ENCODE peak calls at places on chromosome 11, in nine cellular contexts. Z is HCT116, W is right lobe of liver, R is body of pancreas, N is vagina, V is HepG2, G is sigmoid colon, P is A549, D is IMR-90. O is an unnamed sample.

GRCh38 chr11:121714356-121714755 is 261.6 kb upstream of the SORL1-AS1 start:
- DNase-seq in Z (no peak), W (no peak), R (no peak), N (no peak), V (no peak), G (no peak), P (no peak), D (peak; percentile 72), O (no peak)

GRCh38 chr11:124898711-124899110 is 1.0 kb upstream of the ROBO4 start:
- DNase-seq in Z (no peak), W (no peak), R (no peak), N (peak; percentile 93), V (peak; percentile 44), G (peak; percentile 67), P (no peak), D (no peak), O (peak; percentile 7)

GRCh38 chr11:6298605-6299004 is 21.7 kb downstream of the CAVIN3 start:
- DNase-seq in Z (peak; percentile 51), W (peak; percentile 63), R (peak; percentile 80), N (no peak), V (peak; percentile 38), G (no peak), P (peak; percentile 50), D (no peak), O (no peak)

GRCh38 chr11:57358991-57359390 is 20.8 kb downstream of the P2RX3 start:
- DNase-seq in Z (no peak), W (peak; percentile 27), R (no peak), N (no peak), V (no peak), G (no peak), P (no peak), D (no peak), O (no peak)

GRCh38 chr11:34601085-34601444 is 19.8 kb upstream of the EHF start:
- DNase-seq in Z (no peak), W (no peak), R (peak; percentile 31), N (no peak), V (no peak), G (no peak), P (no peak), D (peak; percentile 61), O (no peak)

GRCh38 chr11:111812211-111812610 is 46.0 kb upstream of the PPP2R1B start:
- DNase-seq in Z (no peak), W (no peak), R (no peak), N (no peak), V (no peak), G (no peak), P (no peak), D (no peak), O (no peak)

GRCh38 chr11:76339217-76339616 is 41.7 kb downstream of the THAP12 start:
- DNase-seq in Z (no peak), W (no peak), R (peak; percentile 33), N (no peak), V (no peak), G (peak; percentile 89), P (no peak), D (no peak), O (peak; percentile 64)

GRCh38 chr11:102599642-102600261 is 25.4 kb downstream of the MMP20 start:
- DNase-seq in Z (peak; percentile 97), W (no peak), R (no peak), N (no peak), V (peak; percentile 89), G (no peak), P (peak; percentile 62), D (peak; percentile 95), O (no peak)

GRCh38 chr11:83008581-83008923 is 63.1 kb downstream of the RAB30 start:
- DNase-seq in Z (no peak), W (no peak), R (no peak), N (no peak), V (peak; percentile 54), G (no peak), P (no peak), D (peak; percentile 70), O (no peak)

GRCh38 chr11:748007-748359 is 719 bp downstream of the TALDO1 start:
- DNase-seq in Z (no peak), W (no peak), R (no peak), N (no peak), V (no peak), G (peak; percentile 64), P (no peak), D (no peak), O (no peak)

DNA sequence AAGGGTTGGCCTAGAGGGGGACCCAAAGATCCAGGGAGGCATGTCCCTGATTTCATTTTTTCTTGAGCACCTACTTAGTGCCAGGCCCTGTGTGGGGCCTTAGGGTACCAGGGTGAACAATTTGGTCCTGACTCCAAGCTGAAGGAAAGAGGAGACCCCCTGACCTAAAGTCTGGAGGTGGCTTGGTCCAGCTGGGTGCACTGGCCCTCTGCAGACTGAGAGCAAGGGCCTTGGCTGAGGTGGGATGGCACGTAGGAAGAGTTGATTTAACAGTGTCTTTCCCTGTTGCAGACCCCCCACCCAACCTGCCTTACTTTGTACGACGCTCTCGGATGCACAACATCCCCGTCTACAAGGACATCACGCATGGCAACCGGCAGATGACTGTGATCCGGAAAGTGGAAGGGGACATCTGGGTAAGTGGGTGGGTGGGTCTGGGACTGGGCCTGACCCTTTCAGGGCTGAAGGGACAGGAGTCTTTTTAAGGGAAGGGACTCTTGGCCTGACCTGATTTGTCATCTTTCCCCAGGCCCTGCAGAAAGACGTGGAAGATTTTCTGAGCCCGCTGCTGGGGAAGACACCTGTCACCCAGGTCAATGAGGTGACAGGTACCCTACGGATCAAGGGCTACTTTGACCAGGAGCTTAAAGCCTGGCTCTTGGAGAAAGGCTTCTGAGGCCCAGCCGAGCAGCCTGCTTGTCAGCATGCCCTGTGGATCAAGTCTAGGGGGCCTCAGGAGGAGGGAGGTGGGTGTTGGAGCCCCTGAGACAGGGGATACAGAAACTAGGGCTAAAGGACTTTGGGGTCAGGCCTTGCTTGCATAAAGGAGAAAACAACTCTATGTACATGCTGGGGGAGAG is 3.3 kb downstream of the MRPL49 start:
- DNase-seq in Z (no peak), W (peak; percentile 31), R (no peak), N (no peak), V (no peak), G (peak; percentile 54), P (no peak), D (no peak), O (no peak)
- TF ChIP-seq POLR2A in Z (no peak), W (no peak), R (no peak), N (no peak), V (no peak), G (no peak), P (no peak), D (no peak), O (no peak)

DNA sequence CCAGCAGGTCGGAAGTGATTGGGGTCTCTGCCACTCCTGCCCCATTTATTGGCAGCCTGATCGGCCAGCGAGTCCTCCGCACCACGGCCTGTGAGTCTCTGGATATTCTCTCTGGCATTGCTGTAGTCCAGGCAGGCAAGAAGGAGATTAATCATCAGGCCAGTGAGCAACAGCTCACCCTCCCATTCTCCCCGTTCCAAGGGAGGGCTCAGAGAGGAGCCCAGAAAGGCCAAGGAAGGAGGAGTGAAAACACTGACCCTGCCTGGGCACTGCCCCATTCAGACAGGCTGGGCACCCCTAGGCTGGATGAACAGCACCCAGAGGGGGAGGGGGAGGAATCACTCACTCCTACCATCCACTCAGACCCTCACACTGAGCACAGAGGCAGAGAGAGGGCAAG is 3.1 kb downstream of the SAA2 start:
- DNase-seq in Z (no peak), W (no peak), R (no peak), N (no peak), V (no peak), G (no peak), P (no peak), D (no peak), O (no peak)
- TF ChIP-seq CTCF in Z (no peak), W (no peak), R (no peak), N (no peak), V (no peak), G (no peak), P (no peak), D (no peak), O (no peak)

GRCh38 chr11:120212926-120213325 is 2.1 kb downstream of the OAF start:
- DNase-seq in Z (no peak), W (no peak), R (no peak), N (no peak), V (no peak), G (no peak), P (no peak), D (no peak), O (no peak)
- TF ChIP-seq POLR2A in Z (no peak), W (no peak), R (no peak), N (no peak), V (no peak), G (no peak), P (no peak), D (no peak), O (no peak)

DNA sequence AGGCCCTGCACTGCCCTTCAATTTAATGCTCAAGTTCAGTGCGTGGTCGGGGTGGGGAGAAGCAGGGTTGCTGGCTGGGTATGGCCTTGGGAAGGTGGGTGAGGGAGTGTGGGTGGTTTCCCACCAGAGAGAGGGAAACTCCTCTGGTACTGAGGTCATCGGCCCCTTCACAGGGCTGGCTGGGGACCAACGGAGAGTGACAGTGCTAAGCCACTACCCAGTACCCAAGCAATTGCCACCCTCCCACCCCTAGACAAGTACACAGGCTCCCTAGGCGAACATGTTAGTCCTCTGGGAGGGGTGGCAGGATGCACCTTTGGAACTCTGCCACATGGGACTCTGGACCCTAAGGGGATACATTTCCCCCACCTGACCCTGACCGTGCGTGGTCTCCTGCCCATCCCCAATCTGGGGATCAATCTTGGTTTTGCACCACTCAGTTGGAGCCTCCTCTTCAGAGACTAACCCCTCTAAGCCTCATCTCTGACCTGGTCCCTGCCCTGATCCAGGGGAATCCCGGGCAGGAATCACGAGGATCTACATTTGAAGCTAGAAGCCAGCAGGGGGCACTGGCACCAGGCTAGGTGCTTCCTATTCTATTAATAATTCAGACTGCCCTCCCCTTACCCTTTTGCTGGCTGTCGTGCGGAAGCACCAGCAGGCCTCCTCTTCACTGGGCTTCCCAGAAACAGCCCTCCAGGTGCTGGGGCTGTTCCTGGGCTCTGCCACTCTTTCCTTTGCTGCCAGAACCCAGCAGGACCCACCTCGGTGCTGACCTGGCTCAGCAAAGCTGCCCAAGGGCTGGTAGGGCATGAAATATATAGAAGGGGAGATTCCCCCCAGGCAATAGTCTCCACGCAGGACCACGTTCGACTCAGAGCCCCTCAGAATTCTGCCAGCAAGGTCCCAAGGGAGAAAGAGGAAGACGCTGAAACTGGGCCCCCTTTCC is 377.7 kb downstream of the TENM4 start:
- DNase-seq in Z (peak; percentile 12), W (no peak), R (peak; percentile 53), N (no peak), V (peak; percentile 18), G (no peak), P (peak; percentile 68), D (peak; percentile 41), O (no peak)
- TF ChIP-seq CTCF in Z (peak; percentile 53), W (peak; percentile 38), R (peak; percentile 40), N (no peak), V (peak; percentile 57), G (no peak), P (peak; percentile 51), D (peak; percentile 48), O (no peak)